ENCODE peak calls at places on chromosome 20, in ten cellular contexts. A is activated T-helper 2 cell treated with anti-CD3 and anti-CD28 coated beads, Interferon-gamma antibody, Interleukin-2, Interleukin-4, amounts not matched to agents 10 μg/mL and 5 μg/mL and 100 μg/mL, durations not matched to agents 14 hours and 24 hours and 36 hours; D is stimulated activated CD8-positive, alpha-beta memory T cell treated with anti-CD3 and anti-CD28 coated beads, Interleukin-7, amount 100 ng/mL, for 1 hour; V is activated CD4-positive, alpha-beta T cell treated with anti-CD3 and anti-CD28 coated beads, Interleukin-2, amount 50 U/mL, for 4 hours; H is body of pancreas; Q is naive thymus-derived CD8-positive, alpha-beta T cell; S is activated T-cell treated with anti-CD3 and anti-CD28 coated beads for 1 hour; C is NCI-H2081; Y is WTC11; K is esophagus squamous epithelium. G is an unnamed sample.

GRCh38 chr20:53983401-53983800 is 87.0 kb downstream of the BCAS1 start:
- DNase-seq in A (no peak), D (no peak), V (no peak), H (no peak), Q (no peak), S (no peak), C (no peak), Y (no peak), K (no peak), G (no peak)

GRCh38 chr20:62822788-62823651 is 6.2 kb downstream of the COL9A3 start:
- DNase-seq in A (peak; percentile 52), D (no peak), V (no peak), H (peak; percentile 48), Q (no peak), S (no peak), C (no peak), Y (peak; percentile 71), K (no peak), G (peak; percentile 58)

GRCh38 chr20:43459022-43459942 is 1.6 kb downstream of the SRSF6 start:
- DNase-seq in A (no peak), D (no peak), V (no peak), H (no peak), Q (peak; percentile 20), S (no peak), C (no peak), Y (no peak), K (no peak), G (no peak)

GRCh38 chr20:62362991-62363919 is 3.9 kb downstream of the LAMA5 start:
- DNase-seq in A (no peak), D (no peak), V (no peak), H (no peak), Q (no peak), S (no peak), C (no peak), Y (peak; percentile 24), K (no peak), G (no peak)

GRCh38 chr20:8568068-8568467 is 436.0 kb downstream of the PLCB1 start:
- DNase-seq in A (no peak), D (no peak), V (no peak), H (no peak), Q (no peak), S (no peak), C (no peak), Y (no peak), K (no peak), G (no peak)

GRCh38 chr20:36487069-36487468 is 54.2 kb upstream of the MYL9 start:
- DNase-seq in A (no peak), D (no peak), V (no peak), H (no peak), Q (no peak), S (no peak), C (no peak), Y (no peak), K (no peak), G (no peak)

GRCh38 chr20:11958852-11959251 is 41.2 kb downstream of the BTBD3 start:
- DNase-seq in A (no peak), D (no peak), V (no peak), H (no peak), Q (no peak), S (no peak), C (no peak), Y (no peak), K (no peak), G (no peak)

GRCh38 chr20:13717631-13718044 is 67.1 kb downstream of the ESF1 start:
- DNase-seq in A (no peak), D (no peak), V (no peak), H (no peak), Q (no peak), S (no peak), C (no peak), Y (no peak), K (no peak), G (no peak)

GRCh38 chr20:58436868-58437645 is 48.0 kb downstream of the VAPB start:
- DNase-seq in A (no peak), D (no peak), V (no peak), H (no peak), Q (no peak), S (no peak), C (no peak), Y (no peak), K (no peak), G (no peak)

GRCh38 chr20:50130995-50131394 is 18.0 kb upstream of the UBE2V1 start:
- DNase-seq in A (no peak), D (no peak), V (no peak), H (no peak), Q (no peak), S (no peak), C (no peak), Y (no peak), K (no peak), G (no peak)

GRCh38 chr20:14583413-14583812 is 246.0 kb upstream of the FLRT3 start:
- DNase-seq in A (no peak), D (no peak), V (no peak), H (no peak), Q (no peak), S (no peak), C (no peak), Y (no peak), K (no peak), G (no peak)

GRCh38 chr20:29497261-29497671 is 1760.2 kb upstream of the DEFB115 start:
- DNase-seq in A (no peak), D (no peak), V (no peak), H (no peak), Q (no peak), S (no peak), C (peak; percentile 91), Y (no peak), K (no peak), G (no peak)

GRCh38 chr20:8094415-8094818 is 37.6 kb upstream of the PLCB1 start:
- DNase-seq in A (no peak), D (no peak), V (no peak), H (peak; percentile 70), Q (no peak), S (no peak), C (no peak), Y (no peak), K (no peak), G (no peak)

GRCh38 chr20:60046011-60046413 is 87.8 kb downstream of the CDH26 start:
- DNase-seq in A (no peak), D (no peak), V (no peak), H (no peak), Q (no peak), S (no peak), C (no peak), Y (no peak), K (no peak), G (peak; percentile 69)

GRCh38 chr20:44961868-44962267 is 1.7 kb upstream of the TOMM34 start:
- DNase-seq in A (no peak), D (no peak), V (no peak), H (no peak), Q (no peak), S (no peak), C (no peak), Y (no peak), K (no peak), G (no peak)

GRCh38 chr20:31617432-31618104 is 12.5 kb downstream of the ID1 start:
- DNase-seq in A (no peak), D (no peak), V (no peak), H (no peak), Q (no peak), S (no peak), C (no peak), Y (no peak), K (no peak), G (peak; percentile 73)

GRCh38 chr20:19453369-19453768 is 240.9 kb downstream of the SLC24A3 start:
- DNase-seq in A (no peak), D (no peak), V (no peak), H (no peak), Q (no peak), S (no peak), C (no peak), Y (no peak), K (no peak), G (no peak)

G was measured in GDM1.